ENCODE peak calls at places on chromosomes 4 and X, in four cellular contexts. I, A, Y and C are unnamed samples.

GRCh38 chrX:13239272-13239671 is 80.6 kb downstream of the ATXN3L start:
- DNase-seq in I (no peak), A (no peak), Y (no peak), C (no peak)

GRCh38 chr4:183329244-183329643 is 7.0 kb upstream of the CLDN24 start:
- DNase-seq in I (no peak), A (no peak), Y (no peak), C (no peak)

GRCh38 chrX:8988456-8988855 is 45.5 kb downstream of the FAM9B start:
- DNase-seq in I (no peak), A (peak), Y (no peak), C (no peak)

GRCh38 chrX:2406891-2407518 is 93.8 kb downstream of the DHRSX start:
- DNase-seq in I (no peak), A (no peak), Y (no peak), C (no peak)

GRCh38 chr4:3452376-3452775 is 10.6 kb downstream of the HGFAC start:
- DNase-seq in I (no peak), A (no peak), Y (no peak), C (no peak)

GRCh38 chrX:31449975-31450374 is 378.1 kb upstream of the FTHL17 start:
- DNase-seq in I (no peak), A (no peak), Y (no peak), C (no peak)

GRCh38 chr4:40462326-40462725 is 127.2 kb downstream of the CHRNA9 start:
- DNase-seq in I (no peak), A (no peak), Y (no peak), C (peak)

GRCh38 chr4:127505203-127505602 is 127.6 kb upstream of the INTU start:
- DNase-seq in I (no peak), A (no peak), Y (no peak), C (no peak)

GRCh38 chr4:127291316-127291715 is 341.4 kb upstream of the INTU start:
- DNase-seq in I (no peak), A (no peak), Y (no peak), C (no peak)

GRCh38 chr4:104719539-104720230 is 225.0 kb upstream of the CXXC4 start:
- DNase-seq in I (no peak), A (no peak), Y (no peak), C (no peak)

GRCh38 chr4:144318797-144319196 is 178.3 kb upstream of the GYPA start:
- DNase-seq in I (no peak), A (no peak), Y (no peak), C (no peak)